ENCODE peak calls at places on chromosomes 3 and 15, in seven cellular contexts. K is GOT3; C is stimulated activated CD4-positive, alpha-beta T cell treated with anti-CD3 and anti-CD28 coated beads, Interleukin-12 subunit alpha, Interleukin-12 subunit beta, amount 100 ng/mL, for 4 hours; O is T-helper 2 cell treated with Interferon-gamma antibody and Interleukin-4, amounts not matched to agents 5 μg/mL and 100 μg/mL, for 36 hours; F is tibial artery; Q is Panc1; X is RWPE1. D is an unnamed sample.

GRCh38 chr15:77739591-77740378 is 107.1 kb upstream of the LINGO1 start:
- DNase-seq in K (no peak), C (no peak), O (no peak), F (no peak), Q (no peak), X (no peak), D (no peak)

GRCh38 chr3:143307613-143308183 is 188.1 kb downstream of the CHST2 start:
- DNase-seq in K (no peak), C (no peak), O (peak), F (no peak), Q (no peak), X (peak), D (no peak)

GRCh38 chr3:46849686-46850467 is 13.4 kb downstream of the MYL3 start:
- DNase-seq in K (no peak), C (no peak), O (no peak), F (no peak), Q (no peak), X (no peak), D (no peak)

GRCh38 chr15:25727867-25728600 is 135.1 kb downstream of the ATP10A start:
- DNase-seq in K (no peak), C (no peak), O (no peak), F (peak), Q (no peak), X (no peak), D (no peak)

GRCh38 chr15:75178171-75178937 is 23.3 kb upstream of the C15orf39 start:
- DNase-seq in K (no peak), C (no peak), O (no peak), F (peak), Q (no peak), X (no peak), D (no peak)

GRCh38 chr3:45007091-45007490 is 19.0 kb upstream of the CLEC3B start:
- DNase-seq in K (no peak), C (no peak), O (no peak), F (no peak), Q (no peak), X (no peak), D (no peak)

GRCh38 chr15:37931321-37931720 is 3.1 kb upstream of the TMCO5A start:
- DNase-seq in K (no peak), C (no peak), O (no peak), F (no peak), Q (no peak), X (no peak), D (no peak)

GRCh38 chr3:58537412-58538301 is 667 bp upstream of the ACOX2 start:
- DNase-seq in K (no peak), C (no peak), O (no peak), F (no peak), Q (no peak), X (no peak), D (no peak)

GRCh38 chr3:9422712-9423424 is 25.5 kb downstream of the SETD5 start:
- DNase-seq in K (peak), C (no peak), O (no peak), F (peak), Q (peak), X (peak), D (peak)

GRCh38 chr3:155981669-155982068 is 111.2 kb downstream of the GMPS start:
- DNase-seq in K (no peak), C (no peak), O (no peak), F (no peak), Q (no peak), X (no peak), D (no peak)

GRCh38 chr15:90067181-90067952 is 34.9 kb downstream of the IDH2 start:
- DNase-seq in K (no peak), C (no peak), O (no peak), F (no peak), Q (no peak), X (no peak), D (no peak)

GRCh38 chr3:119639494-119640350 is 20.7 kb downstream of the POPDC2 start:
- DNase-seq in K (no peak), C (no peak), O (no peak), F (no peak), Q (no peak), X (no peak), D (no peak)

GRCh38 chr3:66472313-66473134 is 28.3 kb downstream of the LRIG1 start:
- DNase-seq in K (no peak), C (no peak), O (peak), F (no peak), Q (no peak), X (peak), D (no peak)

GRCh38 chr3:141386611-141387110 is 18.4 kb downstream of the ZBTB38 start:
- DNase-seq in K (no peak), C (no peak), O (no peak), F (no peak), Q (no peak), X (no peak), D (no peak)

GRCh38 chr15:48336940-48337339 is 5.7 kb downstream of the DUT start:
- DNase-seq in K (no peak), C (no peak), O (no peak), F (no peak), Q (no peak), X (peak), D (no peak)

GRCh38 chr15:87354661-87355410 is 901.7 kb downstream of the NTRK3 start:
- DNase-seq in K (no peak), C (no peak), O (no peak), F (no peak), Q (no peak), X (peak), D (no peak)

GRCh38 chr3:192409203-192409837 is 318.0 kb downstream of the FGF12 start:
- DNase-seq in K (peak), C (no peak), O (no peak), F (peak), Q (no peak), X (peak), D (no peak)

GRCh38 chr15:95557226-95558046 is 773.1 kb upstream of the NR2F2 start:
- DNase-seq in K (no peak), C (no peak), O (no peak), F (peak), Q (peak), X (peak), D (peak)

GRCh38 chr3:4396006-4396405 is 71.1 kb downstream of the SUMF1 start:
- DNase-seq in K (no peak), C (no peak), O (no peak), F (no peak), Q (no peak), X (no peak), D (no peak)

GRCh38 chr15:99090938-99091337 is 13.9 kb upstream of the SYNM start:
- DNase-seq in K (no peak), C (no peak), O (no peak), F (no peak), Q (no peak), X (no peak), D (no peak)

GRCh38 chr3:169668081-169668956 is 4.8 kb upstream of the MECOM start:
- DNase-seq in K (peak), C (no peak), O (peak), F (no peak), Q (no peak), X (peak), D (no peak)

GRCh38 chr15:45588199-45588910 is 1.2 kb downstream of the BLOC1S6 start:
- DNase-seq in K (no peak), C (no peak), O (no peak), F (no peak), Q (no peak), X (no peak), D (no peak)

GRCh38 chr3:50222169-50222528 is 13.9 kb upstream of the GNAI2 start:
- DNase-seq in K (no peak), C (no peak), O (no peak), F (no peak), Q (no peak), X (no peak), D (no peak)

GRCh38 chr3:8739757-8740508 is 6.3 kb downstream of the CAV3 start:
- DNase-seq in K (no peak), C (no peak), O (no peak), F (no peak), Q (peak), X (peak), D (peak)

GRCh38 chr15:71296032-71296686 is 180.9 kb downstream of the THSD4 start:
- DNase-seq in K (no peak), C (no peak), O (no peak), F (no peak), Q (peak), X (peak), D (peak)

GRCh38 chr3:143822374-143822773 is 25.9 kb downstream of the SLC9A9 start:
- DNase-seq in K (no peak), C (no peak), O (no peak), F (no peak), Q (no peak), X (no peak), D (no peak)

GRCh38 chr15:38668433-38669159 is 104.0 kb upstream of the RASGRP1 start:
- DNase-seq in K (no peak), C (no peak), O (no peak), F (no peak), Q (no peak), X (no peak), D (no peak)

GRCh38 chr3:29644956-29645661 is 364.2 kb downstream of the RBMS3 start:
- DNase-seq in K (no peak), C (no peak), O (no peak), F (no peak), Q (no peak), X (no peak), D (no peak)

GRCh38 chr3:20648921-20649381 is 462.9 kb upstream of the SGO1 start:
- DNase-seq in K (no peak), C (no peak), O (no peak), F (no peak), Q (no peak), X (no peak), D (no peak)

GRCh38 chr15:97995881-97996603 is 35.5 kb downstream of the ARRDC4 start:
- DNase-seq in K (no peak), C (no peak), O (no peak), F (no peak), Q (no peak), X (no peak), D (no peak)

GRCh38 chr15:96393209-96393513 is 62.7 kb downstream of the NR2F2 start:
- DNase-seq in K (no peak), C (no peak), O (no peak), F (no peak), Q (no peak), X (no peak), D (no peak)

D was measured in SW 1271.